ENCODE peak calls at places on chromosomes 5 and 9, in eight cellular contexts. Q is dorsolateral prefrontal cortex, S is prostate gland, D is fibroblast of the aortic adventitia, J is WERI-Rb-1, X is bronchial epithelial cell, M is brain microvascular endothelial cell, R is right atrium auricular region. U is an unnamed sample.

GRCh38 chr5:1119312-1119831 is 7.5 kb upstream of the SLC12A7 start:
- DNase-seq in Q (no peak), S (no peak), D (no peak), J (no peak), X (no peak), M (no peak), R (no peak), U (no peak)

GRCh38 chr5:177303121-177303924 is at the start of the genes PRELID1 and RAB24:
- DNase-seq in Q (peak; percentile 89), S (peak; percentile 86), D (peak; percentile 69), J (peak; percentile 67), X (peak; percentile 47), M (peak; percentile 76), R (peak; percentile 87), U (peak; percentile 82)

GRCh38 chr9:112074250-112075008 is 100.7 kb downstream of the SUSD1 start:
- DNase-seq in Q (peak; percentile 71), S (peak; percentile 64), D (peak; percentile 100), J (peak; percentile 69), X (peak; percentile 71), M (peak; percentile 95), R (peak; percentile 69), U (peak; percentile 90)

GRCh38 chr5:102229685-102230084 is 66.4 kb downstream of the SLCO4C1 start:
- DNase-seq in Q (no peak), S (no peak), D (no peak), J (no peak), X (no peak), M (no peak), R (no peak), U (no peak)

GRCh38 chr9:13436591-13436990 is 157.1 kb upstream of the MPDZ start:
- DNase-seq in Q (no peak), S (no peak), D (peak; percentile 58), J (no peak), X (no peak), M (no peak), R (no peak), U (no peak)

GRCh38 chr9:114889802-114890224 is 40.6 kb downstream of the TNFSF8 start:
- DNase-seq in Q (no peak), S (no peak), D (peak; percentile 34), J (no peak), X (no peak), M (no peak), R (no peak), U (no peak)

GRCh38 chr5:130335116-130335515 is 430.9 kb downstream of the CHSY3 start:
- DNase-seq in Q (no peak), S (no peak), D (peak; percentile 7), J (no peak), X (peak; percentile 72), M (peak; percentile 31), R (no peak), U (peak; percentile 8)

GRCh38 chr5:131406997-131407638 is 143.3 kb downstream of the CDC42SE2 start:
- DNase-seq in Q (no peak), S (no peak), D (no peak), J (no peak), X (no peak), M (no peak), R (no peak), U (no peak)

GRCh38 chr5:41161271-41161670 is 52.1 kb downstream of the C6 start:
- DNase-seq in Q (no peak), S (no peak), D (peak; percentile 64), J (no peak), X (no peak), M (no peak), R (no peak), U (peak; percentile 53)

GRCh38 chr9:104232781-104233341 is 138.8 kb downstream of the SMC2 start:
- DNase-seq in Q (no peak), S (no peak), D (peak; percentile 94), J (no peak), X (peak; percentile 97), M (peak; percentile 87), R (no peak), U (peak; percentile 52)

GRCh38 chr5:52856564-52856963 is 68.8 kb downstream of the ITGA1 start:
- DNase-seq in Q (no peak), S (no peak), D (no peak), J (no peak), X (peak; percentile 51), M (no peak), R (no peak), U (no peak)

GRCh38 chr9:89419978-89420394 is 77.9 kb downstream of the SEMA4D start:
- DNase-seq in Q (no peak), S (no peak), D (no peak), J (no peak), X (no peak), M (no peak), R (no peak), U (no peak)

GRCh38 chr5:45288746-45289145 is 407.4 kb downstream of the HCN1 start:
- DNase-seq in Q (no peak), S (no peak), D (no peak), J (no peak), X (no peak), M (no peak), R (no peak), U (no peak)

GRCh38 chr5:172098883-172099282 is 89.1 kb downstream of the STK10 start:
- DNase-seq in Q (no peak), S (no peak), D (no peak), J (no peak), X (no peak), M (no peak), R (no peak), U (no peak)

GRCh38 chr9:108156270-108156998 is 666.9 kb upstream of the KLF4 start:
- DNase-seq in Q (no peak), S (no peak), D (peak; percentile 54), J (no peak), X (peak; percentile 82), M (no peak), R (no peak), U (no peak)

GRCh38 chr5:135195267-135195603 is 161.2 kb upstream of the PITX1 start:
- DNase-seq in Q (no peak), S (no peak), D (peak; percentile 92), J (no peak), X (no peak), M (no peak), R (no peak), U (peak; percentile 30)

GRCh38 chr5:59542841-59543825 is 350.4 kb downstream of the PDE4D start:
- DNase-seq in Q (no peak), S (no peak), D (peak; percentile 17), J (no peak), X (no peak), M (peak; percentile 22), R (no peak), U (peak; percentile 72)

GRCh38 chr9:84939766-84940165 is 270.2 kb downstream of the NTRK2 start:
- DNase-seq in Q (no peak), S (no peak), D (no peak), J (no peak), X (peak; percentile 80), M (no peak), R (no peak), U (no peak)

GRCh38 chr5:7271728-7272127 is 124.2 kb upstream of the ADCY2 start:
- DNase-seq in Q (no peak), S (no peak), D (no peak), J (no peak), X (no peak), M (no peak), R (no peak), U (no peak)

GRCh38 chr9:4235951-4236804 is 63.7 kb downstream of the GLIS3 start:
- DNase-seq in Q (no peak), S (peak; percentile 10), D (peak; percentile 64), J (no peak), X (peak; percentile 82), M (no peak), R (no peak), U (peak; percentile 78)

GRCh38 chr5:78666041-78666444 is 17.5 kb upstream of the LHFPL2 start:
- DNase-seq in Q (no peak), S (no peak), D (peak; percentile 38), J (no peak), X (no peak), M (no peak), R (no peak), U (peak; percentile 42)

GRCh38 chr5:53201746-53202145 is 92.2 kb upstream of the MOCS2 start:
- DNase-seq in Q (no peak), S (no peak), D (no peak), J (no peak), X (no peak), M (no peak), R (no peak), U (no peak)

GRCh38 chr9:21761309-21761901 is 41.0 kb upstream of the MTAP start:
- DNase-seq in Q (no peak), S (no peak), D (no peak), J (no peak), X (no peak), M (no peak), R (no peak), U (peak; percentile 36)

GRCh38 chr5:168714046-168714445 is 134.9 kb upstream of the PANK3 start:
- DNase-seq in Q (no peak), S (no peak), D (peak; percentile 33), J (no peak), X (peak; percentile 69), M (peak; percentile 32), R (peak; percentile 44), U (peak; percentile 12)

GRCh38 chr9:86045654-86046053 is 53.7 kb downstream of the GOLM1 start:
- DNase-seq in Q (no peak), S (no peak), D (no peak), J (no peak), X (no peak), M (no peak), R (no peak), U (no peak)
- H3K4me3 ChIP-seq in Q (no peak overlapping the region), S (no peak overlapping the region), D (no peak overlapping the region), J (no peak overlapping the region), X (no peak overlapping the region), M (no peak overlapping the region), R (no peak overlapping the region), U (no peak overlapping the region)

GRCh38 chr5:150217874-150218692 is 28.2 kb downstream of the SLC6A7 start:
- DNase-seq in Q (peak; percentile 83), S (peak; percentile 82), D (peak; percentile 89), J (peak; percentile 80), X (peak; percentile 67), M (peak; percentile 77), R (peak; percentile 86), U (peak; percentile 80)
- TF ChIP-seq CTCF in Q (peak; percentile 94), S (peak; percentile 88), D (peak; percentile 78), J (peak; percentile 89), X (peak; percentile 86), M (peak; percentile 90), R (peak; percentile 77), U (peak; percentile 79)

GRCh38 chr9:127974002-127974768 is 6.6 kb downstream of the EEIG1 start:
- DNase-seq in Q (no peak), S (no peak), D (no peak), J (no peak), X (no peak), M (no peak), R (no peak), U (no peak)
- H3K4me3 ChIP-seq in Q (peak overlapping the region; percentile 5), S (no peak overlapping the region), D (peak overlapping the region; percentile 44), J (no peak overlapping the region), X (no peak overlapping the region), M (no peak overlapping the region), R (no peak overlapping the region), U (no peak overlapping the region)

DNA sequence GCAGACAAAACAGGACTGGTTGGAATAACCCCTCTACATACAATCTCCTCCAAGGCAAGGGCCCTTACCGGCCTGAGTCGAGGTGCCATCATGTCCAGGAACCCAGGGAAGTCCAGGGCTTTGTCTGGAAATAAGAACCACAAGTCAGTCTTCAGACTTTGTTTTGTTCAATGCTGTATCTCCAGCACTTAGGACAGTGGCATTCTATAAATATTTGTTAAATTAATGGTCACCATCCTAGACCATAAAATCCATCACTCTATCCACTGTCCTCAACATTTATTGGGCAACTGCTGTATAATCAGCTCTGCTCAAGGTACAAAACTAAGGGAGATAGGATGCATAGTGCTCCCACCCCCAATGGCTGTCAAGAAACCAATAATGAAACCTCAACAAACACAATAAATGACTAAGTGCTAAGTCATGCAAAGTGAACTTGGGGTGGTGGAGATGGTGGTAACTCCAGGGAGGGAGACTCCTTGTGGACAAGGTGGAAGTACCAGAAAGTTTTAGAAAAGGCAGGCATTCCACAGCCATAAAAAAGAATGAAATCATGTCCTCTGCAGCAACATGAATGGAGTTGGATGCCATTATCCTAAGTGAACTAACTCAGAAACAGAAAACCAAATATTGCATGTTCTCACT is 5.0 kb downstream of the RELL2 start:
- DNase-seq in Q (no peak), S (no peak), D (peak; percentile 59), J (no peak), X (peak; percentile 87), M (peak; percentile 68), R (no peak), U (peak; percentile 65)
- TF ChIP-seq CTCF in Q (no peak), S (no peak), D (peak; percentile 35), J (no peak), X (peak; percentile 34), M (peak; percentile 65), R (no peak), U (peak; percentile 41)

U was measured in astrocyte of the spinal cord.